ENCODE peak calls at places on chromosomes 6 and 20, in eight cellular contexts. Z, F, G, X, U, S, T and M are unnamed samples.

GRCh38 chr6:92577077-92577719 is 842.2 kb downstream of the EPHA7 start:
- DNase-seq in Z (peak; percentile 18), X (no peak), F (no peak), G (no peak), S (no peak), T (no peak), U (no peak), M (peak; percentile 6)

GRCh38 chr6:113291751-113292445 is 565.2 kb upstream of the MARCKS start:
- DNase-seq in T (peak; percentile 45), Z (no peak), X (no peak), U (no peak), G (no peak), F (no peak), S (no peak), M (no peak)

GRCh38 chr20:48962976-48963730 is 41.6 kb downstream of the ARFGEF2 start:
- DNase-seq in U (no peak), Z (no peak), S (no peak), T (peak; percentile 24), X (peak; percentile 87), F (no peak), G (no peak), M (no peak)

GRCh38 chr6:156866181-156866862 is 89.1 kb downstream of the ARID1B start:
- DNase-seq in U (no peak), S (no peak), G (no peak), Z (no peak), T (peak; percentile 39), F (no peak), X (no peak), M (peak; percentile 12)

GRCh38 chr6:85323435-85324040 is 126.3 kb upstream of the NT5E start:
- DNase-seq in S (peak; percentile 68), U (peak; percentile 54), G (peak; percentile 79), Z (peak; percentile 88), F (peak; percentile 35), T (peak; percentile 34), X (peak; percentile 29), M (peak; percentile 86)

GRCh38 chr6:128731249-128732165 is 151.4 kb upstream of the LAMA2 start:
- DNase-seq in Z (no peak), T (peak; percentile 58), X (peak; percentile 59), F (no peak), S (no peak), G (no peak), U (peak; percentile 33), M (peak; percentile 64)

GRCh38 chr6:107443066-107443903 is 16.1 kb downstream of the PDSS2 start:
- DNase-seq in T (no peak), U (no peak), G (no peak), X (no peak), F (no peak), S (no peak), Z (no peak), M (no peak)

GRCh38 chr20:10249048-10249770 is 30.6 kb downstream of the SNAP25 start:
- DNase-seq in S (no peak), T (no peak), F (no peak), X (no peak), Z (no peak), U (no peak), G (no peak), M (peak; percentile 65)

GRCh38 chr6:4220619-4221018 is 85.2 kb upstream of the ECI2 start:
- DNase-seq in X (no peak), F (no peak), U (no peak), Z (no peak), T (no peak), S (no peak), G (no peak), M (no peak)

GRCh38 chr6:64000873-64001497 is 365.4 kb downstream of the PHF3 start:
- DNase-seq in S (no peak), F (no peak), U (no peak), X (no peak), G (no peak), Z (no peak), T (no peak), M (no peak)

GRCh38 chr6:166936079-166936787 is 20.1 kb downstream of the RNASET2 start:
- DNase-seq in Z (no peak), F (no peak), U (no peak), S (peak; percentile 37), T (no peak), G (no peak), X (no peak), M (no peak)

GRCh38 chr6:166996406-166996805 is 2.8 kb upstream of the CEP43 start:
- DNase-seq in F (no peak), S (no peak), Z (no peak), U (no peak), G (no peak), X (no peak), T (no peak), M (no peak)

GRCh38 chr20:40591104-40591503 is 97.9 kb downstream of the MAFB start:
- DNase-seq in S (no peak), X (no peak), G (no peak), Z (no peak), F (no peak), U (no peak), T (no peak), M (no peak)

GRCh38 chr6:17012421-17013225 is 89.2 kb upstream of the STMND1 start:
- DNase-seq in S (no peak), G (no peak), T (peak; percentile 33), U (no peak), F (no peak), X (peak; percentile 99), Z (peak; percentile 35), M (no peak)

GRCh38 chr20:6122111-6122872 is 538 bp downstream of the FERMT1 start:
- DNase-seq in Z (peak; percentile 18), G (no peak), S (no peak), T (no peak), X (no peak), U (no peak), F (no peak), M (peak; percentile 88)

GRCh38 chr6:134537146-134537555 is 219.2 kb upstream of the SGK1 start:
- DNase-seq in Z (no peak), U (no peak), S (no peak), T (no peak), F (peak; percentile 97), G (no peak), X (no peak), M (peak; percentile 45)

GRCh38 chr6:84764332-84765049 is at the start of gene TBX18:
- DNase-seq in T (no peak), X (peak; percentile 54), S (no peak), F (no peak), G (peak; percentile 98), Z (peak; percentile 97), U (peak; percentile 96), M (peak; percentile 97)

GRCh38 chr6:138404666-138405337 is 779 bp downstream of the HEBP2 start:
- DNase-seq in Z (peak; percentile 38), F (no peak), T (peak; percentile 34), S (no peak), X (no peak), U (peak; percentile 69), G (no peak), M (peak; percentile 50)